ENCODE peak calls at places on chromosomes 12 and 14, in eight cellular contexts. One of them, this sample, is unnamed.

GRCh38 chr14:100556936-100557505 is 30.2 kb downstream of the BEGAIN start:
- DNase-seq in NCI-H1092 treated with DMSO at 0.1 percent for 48 hours: no peak
- DNase-seq in mesenchymal stem cell: no peak
- DNase-seq in stimulated activated naive CD8-positive, alpha-beta T cell treated with anti-CD3 and anti-CD28 coated beads, Interleukin-15, Interleukin-2, amounts not matched to agents 100 U/mL and 50 U/mL, for 24 hours: no peak
- DNase-seq in CD8-positive, alpha-beta T cell: no peak
- DNase-seq in NCI-H1105 treated with DMSO at 0.1 percent for 48 hours: no peak
- DNase-seq in H54: no peak
- DNase-seq in heart left ventricle: no peak
- DNase-seq in this sample: no peak

GRCh38 chr12:6752181-6752930 is 585 bp downstream of the MLF2 start:
- DNase-seq in heart left ventricle: peak; percentile 62
- DNase-seq in CD8-positive, alpha-beta T cell: peak; percentile 52
- DNase-seq in mesenchymal stem cell: peak; percentile 84
- DNase-seq in NCI-H1092 treated with DMSO at 0.1 percent for 48 hours: peak; percentile 51
- DNase-seq in H54: no peak
- DNase-seq in stimulated activated naive CD8-positive, alpha-beta T cell treated with anti-CD3 and anti-CD28 coated beads, Interleukin-15, Interleukin-2, amounts not matched to agents 100 U/mL and 50 U/mL, for 24 hours: peak; percentile 53
- DNase-seq in NCI-H1105 treated with DMSO at 0.1 percent for 48 hours: peak; percentile 41
- DNase-seq in this sample: peak; percentile 56

GRCh38 chr14:105475269-105475915 is 771 bp downstream of the CRIP2 start:
- DNase-seq in heart left ventricle: peak; percentile 75
- DNase-seq in NCI-H1105 treated with DMSO at 0.1 percent for 48 hours: no peak
- DNase-seq in stimulated activated naive CD8-positive, alpha-beta T cell treated with anti-CD3 and anti-CD28 coated beads, Interleukin-15, Interleukin-2, amounts not matched to agents 100 U/mL and 50 U/mL, for 24 hours: no peak
- DNase-seq in CD8-positive, alpha-beta T cell: no peak
- DNase-seq in NCI-H1092 treated with DMSO at 0.1 percent for 48 hours: peak; percentile 71
- DNase-seq in H54: peak; percentile 73
- DNase-seq in mesenchymal stem cell: no peak
- DNase-seq in this sample: no peak

GRCh38 chr12:90854136-90854689 is 100.8 kb downstream of the CCER1 start:
- DNase-seq in H54: peak; percentile 4
- DNase-seq in mesenchymal stem cell: peak; percentile 58
- DNase-seq in CD8-positive, alpha-beta T cell: no peak
- DNase-seq in stimulated activated naive CD8-positive, alpha-beta T cell treated with anti-CD3 and anti-CD28 coated beads, Interleukin-15, Interleukin-2, amounts not matched to agents 100 U/mL and 50 U/mL, for 24 hours: no peak
- DNase-seq in NCI-H1092 treated with DMSO at 0.1 percent for 48 hours: no peak
- DNase-seq in NCI-H1105 treated with DMSO at 0.1 percent for 48 hours: peak; percentile 35
- DNase-seq in heart left ventricle: no peak
- DNase-seq in this sample: peak; percentile 31

GRCh38 chr14:24095196-24096068 is 1.3 kb downstream of the PCK2 start:
- DNase-seq in mesenchymal stem cell: peak; percentile 63
- DNase-seq in NCI-H1092 treated with DMSO at 0.1 percent for 48 hours: no peak
- DNase-seq in NCI-H1105 treated with DMSO at 0.1 percent for 48 hours: peak; percentile 4
- DNase-seq in CD8-positive, alpha-beta T cell: peak; percentile 27
- DNase-seq in H54: no peak
- DNase-seq in stimulated activated naive CD8-positive, alpha-beta T cell treated with anti-CD3 and anti-CD28 coated beads, Interleukin-15, Interleukin-2, amounts not matched to agents 100 U/mL and 50 U/mL, for 24 hours: peak; percentile 80
- DNase-seq in heart left ventricle: peak; percentile 40
- DNase-seq in this sample: peak; percentile 96

GRCh38 chr12:70052931-70053497 is 190.2 kb upstream of the CNOT2 start:
- DNase-seq in CD8-positive, alpha-beta T cell: no peak
- DNase-seq in NCI-H1092 treated with DMSO at 0.1 percent for 48 hours: no peak
- DNase-seq in mesenchymal stem cell: peak; percentile 76
- DNase-seq in stimulated activated naive CD8-positive, alpha-beta T cell treated with anti-CD3 and anti-CD28 coated beads, Interleukin-15, Interleukin-2, amounts not matched to agents 100 U/mL and 50 U/mL, for 24 hours: no peak
- DNase-seq in H54: peak; percentile 14
- DNase-seq in heart left ventricle: no peak
- DNase-seq in NCI-H1105 treated with DMSO at 0.1 percent for 48 hours: no peak
- DNase-seq in this sample: peak; percentile 73

GRCh38 chr14:29548948-29549370 is 378.7 kb downstream of the PRKD1 start:
- DNase-seq in H54: peak; percentile 19
- DNase-seq in NCI-H1092 treated with DMSO at 0.1 percent for 48 hours: peak; percentile 91
- DNase-seq in mesenchymal stem cell: peak; percentile 77
- DNase-seq in heart left ventricle: no peak
- DNase-seq in stimulated activated naive CD8-positive, alpha-beta T cell treated with anti-CD3 and anti-CD28 coated beads, Interleukin-15, Interleukin-2, amounts not matched to agents 100 U/mL and 50 U/mL, for 24 hours: no peak
- DNase-seq in NCI-H1105 treated with DMSO at 0.1 percent for 48 hours: peak; percentile 73
- DNase-seq in CD8-positive, alpha-beta T cell: no peak
- DNase-seq in this sample: no peak

GRCh38 chr12:14901228-14901562 is 15.5 kb upstream of the MGP start:
- DNase-seq in stimulated activated naive CD8-positive, alpha-beta T cell treated with anti-CD3 and anti-CD28 coated beads, Interleukin-15, Interleukin-2, amounts not matched to agents 100 U/mL and 50 U/mL, for 24 hours: no peak
- DNase-seq in CD8-positive, alpha-beta T cell: no peak
- DNase-seq in heart left ventricle: peak; percentile 46
- DNase-seq in NCI-H1092 treated with DMSO at 0.1 percent for 48 hours: no peak
- DNase-seq in H54: no peak
- DNase-seq in NCI-H1105 treated with DMSO at 0.1 percent for 48 hours: no peak
- DNase-seq in mesenchymal stem cell: no peak
- DNase-seq in this sample: no peak

GRCh38 chr12:3150820-3151590 is 73.8 kb downstream of the TSPAN9 start:
- DNase-seq in heart left ventricle: no peak
- DNase-seq in stimulated activated naive CD8-positive, alpha-beta T cell treated with anti-CD3 and anti-CD28 coated beads, Interleukin-15, Interleukin-2, amounts not matched to agents 100 U/mL and 50 U/mL, for 24 hours: no peak
- DNase-seq in mesenchymal stem cell: peak; percentile 45
- DNase-seq in CD8-positive, alpha-beta T cell: no peak
- DNase-seq in H54: no peak
- DNase-seq in NCI-H1092 treated with DMSO at 0.1 percent for 48 hours: peak; percentile 68
- DNase-seq in NCI-H1105 treated with DMSO at 0.1 percent for 48 hours: no peak
- DNase-seq in this sample: no peak

GRCh38 chr14:34023824-34024767 is 73.2 kb upstream of the EGLN3 start:
- DNase-seq in NCI-H1105 treated with DMSO at 0.1 percent for 48 hours: no peak
- DNase-seq in stimulated activated naive CD8-positive, alpha-beta T cell treated with anti-CD3 and anti-CD28 coated beads, Interleukin-15, Interleukin-2, amounts not matched to agents 100 U/mL and 50 U/mL, for 24 hours: no peak
- DNase-seq in mesenchymal stem cell: no peak
- DNase-seq in H54: no peak
- DNase-seq in heart left ventricle: no peak
- DNase-seq in NCI-H1092 treated with DMSO at 0.1 percent for 48 hours: no peak
- DNase-seq in CD8-positive, alpha-beta T cell: no peak
- DNase-seq in this sample: peak; percentile 50

GRCh38 chr14:54440870-54441868 is at the start of gene CNIH1:
- DNase-seq in NCI-H1105 treated with DMSO at 0.1 percent for 48 hours: peak; percentile 90
- DNase-seq in mesenchymal stem cell: peak; percentile 93
- DNase-seq in heart left ventricle: peak; percentile 91
- DNase-seq in CD8-positive, alpha-beta T cell: peak; percentile 90
- DNase-seq in NCI-H1092 treated with DMSO at 0.1 percent for 48 hours: peak; percentile 96
- DNase-seq in stimulated activated naive CD8-positive, alpha-beta T cell treated with anti-CD3 and anti-CD28 coated beads, Interleukin-15, Interleukin-2, amounts not matched to agents 100 U/mL and 50 U/mL, for 24 hours: peak; percentile 95
- DNase-seq in H54: peak; percentile 86
- DNase-seq in this sample: peak; percentile 93

GRCh38 chr12:19760611-19761010 is 321.3 kb downstream of the AEBP2 start:
- DNase-seq in mesenchymal stem cell: no peak
- DNase-seq in heart left ventricle: no peak
- DNase-seq in stimulated activated naive CD8-positive, alpha-beta T cell treated with anti-CD3 and anti-CD28 coated beads, Interleukin-15, Interleukin-2, amounts not matched to agents 100 U/mL and 50 U/mL, for 24 hours: no peak
- DNase-seq in H54: no peak
- DNase-seq in CD8-positive, alpha-beta T cell: no peak
- DNase-seq in NCI-H1092 treated with DMSO at 0.1 percent for 48 hours: no peak
- DNase-seq in NCI-H1105 treated with DMSO at 0.1 percent for 48 hours: no peak
- DNase-seq in this sample: no peak

GRCh38 chr14:99273724-99274345 is 1.8 kb upstream of the BCL11B start:
- DNase-seq in heart left ventricle: no peak
- DNase-seq in CD8-positive, alpha-beta T cell: no peak
- DNase-seq in stimulated activated naive CD8-positive, alpha-beta T cell treated with anti-CD3 and anti-CD28 coated beads, Interleukin-15, Interleukin-2, amounts not matched to agents 100 U/mL and 50 U/mL, for 24 hours: peak; percentile 72
- DNase-seq in mesenchymal stem cell: no peak
- DNase-seq in NCI-H1105 treated with DMSO at 0.1 percent for 48 hours: peak; percentile 40
- DNase-seq in H54: no peak
- DNase-seq in NCI-H1092 treated with DMSO at 0.1 percent for 48 hours: peak; percentile 34
- DNase-seq in this sample: peak; percentile 87

GRCh38 chr14:101737414-101738367 is 23.8 kb upstream of the PPP2R5C start:
- DNase-seq in NCI-H1092 treated with DMSO at 0.1 percent for 48 hours: no peak
- DNase-seq in stimulated activated naive CD8-positive, alpha-beta T cell treated with anti-CD3 and anti-CD28 coated beads, Interleukin-15, Interleukin-2, amounts not matched to agents 100 U/mL and 50 U/mL, for 24 hours: peak; percentile 32
- DNase-seq in NCI-H1105 treated with DMSO at 0.1 percent for 48 hours: no peak
- DNase-seq in CD8-positive, alpha-beta T cell: peak; percentile 39
- DNase-seq in H54: no peak
- DNase-seq in mesenchymal stem cell: no peak
- DNase-seq in heart left ventricle: no peak
- DNase-seq in this sample: peak; percentile 18

GRCh38 chr12:95283371-95283770 is 65.8 kb downstream of the VEZT start:
- DNase-seq in H54: no peak
- DNase-seq in NCI-H1092 treated with DMSO at 0.1 percent for 48 hours: no peak
- DNase-seq in stimulated activated naive CD8-positive, alpha-beta T cell treated with anti-CD3 and anti-CD28 coated beads, Interleukin-15, Interleukin-2, amounts not matched to agents 100 U/mL and 50 U/mL, for 24 hours: no peak
- DNase-seq in mesenchymal stem cell: no peak
- DNase-seq in NCI-H1105 treated with DMSO at 0.1 percent for 48 hours: no peak
- DNase-seq in heart left ventricle: no peak
- DNase-seq in CD8-positive, alpha-beta T cell: no peak
- DNase-seq in this sample: no peak

GRCh38 chr12:122126713-122127597 is 47.1 kb downstream of the IL31 start:
- DNase-seq in mesenchymal stem cell: no peak
- DNase-seq in CD8-positive, alpha-beta T cell: no peak
- DNase-seq in heart left ventricle: no peak
- DNase-seq in H54: no peak
- DNase-seq in NCI-H1092 treated with DMSO at 0.1 percent for 48 hours: no peak
- DNase-seq in stimulated activated naive CD8-positive, alpha-beta T cell treated with anti-CD3 and anti-CD28 coated beads, Interleukin-15, Interleukin-2, amounts not matched to agents 100 U/mL and 50 U/mL, for 24 hours: no peak
- DNase-seq in NCI-H1105 treated with DMSO at 0.1 percent for 48 hours: no peak
- DNase-seq in this sample: no peak

GRCh38 chr14:92461891-92462290 is 51.7 kb upstream of the RIN3 start:
- DNase-seq in NCI-H1092 treated with DMSO at 0.1 percent for 48 hours: no peak
- DNase-seq in CD8-positive, alpha-beta T cell: no peak
- DNase-seq in mesenchymal stem cell: no peak
- DNase-seq in H54: no peak
- DNase-seq in NCI-H1105 treated with DMSO at 0.1 percent for 48 hours: no peak
- DNase-seq in stimulated activated naive CD8-positive, alpha-beta T cell treated with anti-CD3 and anti-CD28 coated beads, Interleukin-15, Interleukin-2, amounts not matched to agents 100 U/mL and 50 U/mL, for 24 hours: no peak
- DNase-seq in heart left ventricle: no peak
- DNase-seq in this sample: no peak

GRCh38 chr14:57470909-57471308 is 22.7 kb downstream of the CCDC198 start:
- DNase-seq in NCI-H1105 treated with DMSO at 0.1 percent for 48 hours: no peak
- DNase-seq in mesenchymal stem cell: no peak
- DNase-seq in CD8-positive, alpha-beta T cell: no peak
- DNase-seq in NCI-H1092 treated with DMSO at 0.1 percent for 48 hours: no peak
- DNase-seq in stimulated activated naive CD8-positive, alpha-beta T cell treated with anti-CD3 and anti-CD28 coated beads, Interleukin-15, Interleukin-2, amounts not matched to agents 100 U/mL and 50 U/mL, for 24 hours: no peak
- DNase-seq in heart left ventricle: no peak
- DNase-seq in H54: no peak
- DNase-seq in this sample: no peak

GRCh38 chr14:88616697-88617096 is 53.9 kb downstream of the ZC3H14 start:
- DNase-seq in NCI-H1105 treated with DMSO at 0.1 percent for 48 hours: peak; percentile 90
- DNase-seq in CD8-positive, alpha-beta T cell: no peak
- DNase-seq in NCI-H1092 treated with DMSO at 0.1 percent for 48 hours: no peak
- DNase-seq in heart left ventricle: no peak
- DNase-seq in mesenchymal stem cell: no peak
- DNase-seq in stimulated activated naive CD8-positive, alpha-beta T cell treated with anti-CD3 and anti-CD28 coated beads, Interleukin-15, Interleukin-2, amounts not matched to agents 100 U/mL and 50 U/mL, for 24 hours: no peak
- DNase-seq in H54: no peak
- DNase-seq in this sample: no peak